ENCODE peak calls at places on chromosomes 2 and 18, in six cellular contexts. T, N, J, C, X and B are unnamed samples.

GRCh38 chr18:70672581-70672980 is 383.7 kb downstream of the SOCS6 start:
- DNase-seq in T (no peak), N (no peak), J (no peak), C (no peak), X (no peak), B (no peak)

GRCh38 chr2:167509585-167509984 is 621.3 kb downstream of the XIRP2 start:
- DNase-seq in T (no peak), N (no peak), J (no peak), C (peak; percentile 1), X (no peak), B (no peak)

GRCh38 chr2:233865838-233866237 is 2.3 kb downstream of the MSL3B start:
- DNase-seq in T (no peak), N (no peak), J (no peak), C (no peak), X (no peak), B (no peak)

GRCh38 chr18:37628466-37629220 is 63.0 kb upstream of the CELF4 start:
- DNase-seq in T (no peak), N (no peak), J (no peak), C (no peak), X (no peak), B (no peak)

GRCh38 chr18:70981400-70982140 is 692.7 kb downstream of the SOCS6 start:
- DNase-seq in T (no peak), N (no peak), J (no peak), C (no peak), X (no peak), B (no peak)

GRCh38 chr18:11994708-11995444 is 13.6 kb downstream of the IMPA2 start:
- DNase-seq in T (no peak), N (no peak), J (no peak), C (no peak), X (no peak), B (peak; percentile 64)

GRCh38 chr18:31684279-31685096 is at the start of gene B4GALT6:
- DNase-seq in T (no peak), N (peak; percentile 65), J (peak; percentile 11), C (peak; percentile 6), X (peak; percentile 13), B (peak; percentile 16)

GRCh38 chr2:85999131-85999831 is 106.4 kb downstream of the POLR1A start:
- DNase-seq in T (peak; percentile 42), N (peak; percentile 65), J (no peak), C (peak; percentile 20), X (no peak), B (no peak)

GRCh38 chr2:211354481-211354880 is 798.1 kb downstream of the CPS1 start:
- DNase-seq in T (no peak), N (no peak), J (no peak), C (no peak), X (no peak), B (no peak)

GRCh38 chr2:151922845-151923666 is 94.8 kb upstream of the ARL5A start:
- DNase-seq in T (peak; percentile 69), N (peak; percentile 94), J (peak; percentile 89), C (no peak), X (no peak), B (peak; percentile 85)

GRCh38 chr2:89821455-89821945 is 1130.0 kb downstream of the RPIA start:
- DNase-seq in T (no peak), N (no peak), J (no peak), C (no peak), X (no peak), B (no peak)

GRCh38 chr2:126756125-126756524 is 100.2 kb downstream of the GYPC start:
- DNase-seq in T (no peak), N (no peak), J (no peak), C (no peak), X (no peak), B (no peak)

GRCh38 chr2:208315081-208315788 is 49.2 kb downstream of the PIKFYVE start:
- DNase-seq in T (no peak), N (no peak), J (no peak), C (peak; percentile 73), X (no peak), B (no peak)

GRCh38 chr2:229417906-229418305 is 146.8 kb upstream of the PID1 start:
- DNase-seq in T (no peak), N (no peak), J (no peak), C (no peak), X (no peak), B (no peak)

GRCh38 chr2:128640847-128641360 is 322.2 kb upstream of the HS6ST1 start:
- DNase-seq in T (no peak), N (no peak), J (no peak), C (no peak), X (no peak), B (no peak)

GRCh38 chr2:168525741-168526140 is 69.7 kb downstream of the CERS6 start:
- DNase-seq in T (no peak), N (no peak), J (no peak), C (no peak), X (no peak), B (no peak)

GRCh38 chr18:74861154-74861553 is 263.5 kb downstream of the ZNF407 start:
- DNase-seq in T (no peak), N (no peak), J (no peak), C (no peak), X (no peak), B (no peak)

GRCh38 chr2:67585400-67585799 is 188.3 kb downstream of the ETAA1 start:
- DNase-seq in T (no peak), N (no peak), J (no peak), C (no peak), X (no peak), B (no peak)

GRCh38 chr2:9753276-9753600 is 90.0 kb upstream of the TAF1B start:
- DNase-seq in T (peak; percentile 53), N (peak; percentile 89), J (no peak), C (peak; percentile 87), X (no peak), B (no peak)

GRCh38 chr2:209579236-209579749 is 155.4 kb downstream of the MAP2 start:
- DNase-seq in T (peak; percentile 74), N (peak; percentile 71), J (peak; percentile 10), C (peak; percentile 27), X (no peak), B (no peak)

GRCh38 chr2:7377861-7378569 is 460.8 kb downstream of the RNF144A start:
- DNase-seq in T (no peak), N (peak; percentile 72), J (peak; percentile 23), C (no peak), X (no peak), B (peak; percentile 75)

GRCh38 chr18:42011053-42011452 is 56.0 kb downstream of the PIK3C3 start:
- DNase-seq in T (no peak), N (no peak), J (no peak), C (no peak), X (no peak), B (no peak)

GRCh38 chr18:24726727-24727539 is 266.5 kb downstream of the HRH4 start:
- DNase-seq in T (peak; percentile 91), N (peak; percentile 66), J (peak; percentile 56), C (peak; percentile 71), X (peak; percentile 5), B (peak; percentile 51)

GRCh38 chr2:237625777-237626176 is 1.6 kb upstream of the LRRFIP1 start:
- DNase-seq in T (no peak), N (no peak), J (no peak), C (no peak), X (no peak), B (no peak)

GRCh38 chr2:173572848-173573247 is 218.2 kb downstream of the CDCA7 start:
- DNase-seq in T (no peak), N (no peak), J (no peak), C (no peak), X (no peak), B (no peak)

GRCh38 chr2:176817061-176817565 is 395.5 kb upstream of the HNRNPA3 start:
- DNase-seq in T (no peak), N (no peak), J (no peak), C (peak; percentile 19), X (no peak), B (no peak)

GRCh38 chr18:12394428-12394827 is 13.3 kb upstream of the PRELID3A start:
- DNase-seq in T (no peak), N (no peak), J (no peak), C (no peak), X (no peak), B (no peak)

GRCh38 chr2:231431606-231432005 is 32.7 kb downstream of the NCL start:
- DNase-seq in T (no peak), N (no peak), J (no peak), C (no peak), X (no peak), B (no peak)

GRCh38 chr2:239264838-239265651 is 135.8 kb downstream of the HDAC4 start:
- DNase-seq in T (no peak), N (no peak), J (no peak), C (peak; percentile 54), X (no peak), B (peak; percentile 48)

GRCh38 chr2:62570861-62571698 is 65.1 kb upstream of the TMEM17 start:
- DNase-seq in T (no peak), N (peak; percentile 58), J (no peak), C (no peak), X (no peak), B (peak; percentile 69)